ENCODE peak calls at places on chromosome 15, in nine cellular contexts. One of them, this sample, is unnamed.

GRCh38 chr15:88476635-88477038 is 9.1 kb downstream of the MRPS11 start:
- DNase-seq in T-helper 9 cell: no peak
- DNase-seq in left ventricle myocardium inferior: no peak
- DNase-seq in activated naive CD4-positive, alpha-beta T cell: no peak
- DNase-seq in astrocyte: peak; percentile 12
- DNase-seq in naive thymus-derived CD8-positive, alpha-beta T cell: no peak
- DNase-seq in H9: peak; percentile 65
- DNase-seq in GM04504: peak; percentile 10
- DNase-seq in stimulated activated CD8-positive, alpha-beta memory T cell treated with anti-CD3 and anti-CD28 coated beads, Interleukin-7, amount 100 ng/mL, for 1 hour: no peak
- DNase-seq in this sample: no peak

GRCh38 chr15:100623301-100623700 is 20.9 kb downstream of the ASB7 start:
- DNase-seq in T-helper 9 cell: no peak
- DNase-seq in left ventricle myocardium inferior: no peak
- DNase-seq in activated naive CD4-positive, alpha-beta T cell: no peak
- DNase-seq in astrocyte: peak; percentile 46
- DNase-seq in naive thymus-derived CD8-positive, alpha-beta T cell: no peak
- DNase-seq in H9: no peak
- DNase-seq in GM04504: no peak
- DNase-seq in stimulated activated CD8-positive, alpha-beta memory T cell treated with anti-CD3 and anti-CD28 coated beads, Interleukin-7, amount 100 ng/mL, for 1 hour: no peak
- DNase-seq in this sample: peak; percentile 30

GRCh38 chr15:75666823-75667501 is 19.2 kb downstream of the SNX33 start:
- DNase-seq in T-helper 9 cell: no peak
- DNase-seq in left ventricle myocardium inferior: peak; percentile 64
- DNase-seq in activated naive CD4-positive, alpha-beta T cell: no peak
- DNase-seq in astrocyte: peak; percentile 99
- DNase-seq in naive thymus-derived CD8-positive, alpha-beta T cell: no peak
- DNase-seq in H9: no peak
- DNase-seq in GM04504: peak; percentile 99
- DNase-seq in stimulated activated CD8-positive, alpha-beta memory T cell treated with anti-CD3 and anti-CD28 coated beads, Interleukin-7, amount 100 ng/mL, for 1 hour: no peak
- DNase-seq in this sample: peak; percentile 98

GRCh38 chr15:72340366-72340765 is 20.4 kb upstream of the CELF6 start:
- DNase-seq in T-helper 9 cell: no peak
- DNase-seq in left ventricle myocardium inferior: no peak
- DNase-seq in activated naive CD4-positive, alpha-beta T cell: no peak
- DNase-seq in astrocyte: no peak
- DNase-seq in naive thymus-derived CD8-positive, alpha-beta T cell: no peak
- DNase-seq in H9: no peak
- DNase-seq in GM04504: no peak
- DNase-seq in stimulated activated CD8-positive, alpha-beta memory T cell treated with anti-CD3 and anti-CD28 coated beads, Interleukin-7, amount 100 ng/mL, for 1 hour: no peak
- DNase-seq in this sample: no peak

GRCh38 chr15:66115568-66116206 is 137.9 kb downstream of the MEGF11 start:
- DNase-seq in T-helper 9 cell: peak; percentile 24
- DNase-seq in left ventricle myocardium inferior: no peak
- DNase-seq in activated naive CD4-positive, alpha-beta T cell: no peak
- DNase-seq in astrocyte: no peak
- DNase-seq in naive thymus-derived CD8-positive, alpha-beta T cell: no peak
- DNase-seq in H9: peak; percentile 46
- DNase-seq in GM04504: no peak
- DNase-seq in stimulated activated CD8-positive, alpha-beta memory T cell treated with anti-CD3 and anti-CD28 coated beads, Interleukin-7, amount 100 ng/mL, for 1 hour: no peak
- DNase-seq in this sample: no peak

GRCh38 chr15:101048191-101049011 is 129.2 kb downstream of the LRRK1 start:
- DNase-seq in T-helper 9 cell: no peak
- DNase-seq in left ventricle myocardium inferior: no peak
- DNase-seq in activated naive CD4-positive, alpha-beta T cell: no peak
- DNase-seq in astrocyte: no peak
- DNase-seq in naive thymus-derived CD8-positive, alpha-beta T cell: no peak
- DNase-seq in H9: peak; percentile 47
- DNase-seq in GM04504: no peak
- DNase-seq in stimulated activated CD8-positive, alpha-beta memory T cell treated with anti-CD3 and anti-CD28 coated beads, Interleukin-7, amount 100 ng/mL, for 1 hour: no peak
- DNase-seq in this sample: no peak

GRCh38 chr15:76448755-76449154 is 112.2 kb downstream of the ISL2 start:
- DNase-seq in T-helper 9 cell: no peak
- DNase-seq in left ventricle myocardium inferior: no peak
- DNase-seq in activated naive CD4-positive, alpha-beta T cell: no peak
- DNase-seq in astrocyte: peak; percentile 29
- DNase-seq in naive thymus-derived CD8-positive, alpha-beta T cell: no peak
- DNase-seq in H9: no peak
- DNase-seq in GM04504: no peak
- DNase-seq in stimulated activated CD8-positive, alpha-beta memory T cell treated with anti-CD3 and anti-CD28 coated beads, Interleukin-7, amount 100 ng/mL, for 1 hour: no peak
- DNase-seq in this sample: no peak

GRCh38 chr15:39579487-39580116 is 1.3 kb upstream of the THBS1 start:
- DNase-seq in T-helper 9 cell: no peak
- DNase-seq in left ventricle myocardium inferior: peak; percentile 74
- DNase-seq in activated naive CD4-positive, alpha-beta T cell: no peak
- DNase-seq in astrocyte: peak; percentile 94
- DNase-seq in naive thymus-derived CD8-positive, alpha-beta T cell: no peak
- DNase-seq in H9: peak; percentile 90
- DNase-seq in GM04504: no peak
- DNase-seq in stimulated activated CD8-positive, alpha-beta memory T cell treated with anti-CD3 and anti-CD28 coated beads, Interleukin-7, amount 100 ng/mL, for 1 hour: no peak
- DNase-seq in this sample: peak; percentile 78

GRCh38 chr15:66842710-66843441 is 140.8 kb downstream of the SMAD6 start:
- DNase-seq in T-helper 9 cell: no peak
- DNase-seq in left ventricle myocardium inferior: peak; percentile 80
- DNase-seq in activated naive CD4-positive, alpha-beta T cell: no peak
- DNase-seq in astrocyte: peak; percentile 52
- DNase-seq in naive thymus-derived CD8-positive, alpha-beta T cell: no peak
- DNase-seq in H9: no peak
- DNase-seq in GM04504: peak; percentile 54
- DNase-seq in stimulated activated CD8-positive, alpha-beta memory T cell treated with anti-CD3 and anti-CD28 coated beads, Interleukin-7, amount 100 ng/mL, for 1 hour: no peak
- DNase-seq in this sample: no peak

GRCh38 chr15:66050264-66050663 is 181.0 kb downstream of the RAB11A start:
- DNase-seq in T-helper 9 cell: no peak
- DNase-seq in left ventricle myocardium inferior: no peak
- DNase-seq in activated naive CD4-positive, alpha-beta T cell: no peak
- DNase-seq in astrocyte: no peak
- DNase-seq in naive thymus-derived CD8-positive, alpha-beta T cell: no peak
- DNase-seq in H9: no peak
- DNase-seq in GM04504: no peak
- DNase-seq in stimulated activated CD8-positive, alpha-beta memory T cell treated with anti-CD3 and anti-CD28 coated beads, Interleukin-7, amount 100 ng/mL, for 1 hour: no peak
- DNase-seq in this sample: no peak

GRCh38 chr15:79157631-79158592 is 67.3 kb upstream of the RASGRF1 start:
- DNase-seq in T-helper 9 cell: no peak
- DNase-seq in left ventricle myocardium inferior: no peak
- DNase-seq in activated naive CD4-positive, alpha-beta T cell: no peak
- DNase-seq in astrocyte: no peak
- DNase-seq in naive thymus-derived CD8-positive, alpha-beta T cell: no peak
- DNase-seq in H9: no peak
- DNase-seq in GM04504: no peak
- DNase-seq in stimulated activated CD8-positive, alpha-beta memory T cell treated with anti-CD3 and anti-CD28 coated beads, Interleukin-7, amount 100 ng/mL, for 1 hour: no peak
- DNase-seq in this sample: no peak

GRCh38 chr15:48427960-48428547 is 96.8 kb downstream of the DUT start:
- DNase-seq in T-helper 9 cell: no peak
- DNase-seq in left ventricle myocardium inferior: no peak
- DNase-seq in activated naive CD4-positive, alpha-beta T cell: no peak
- DNase-seq in astrocyte: peak; percentile 94
- DNase-seq in naive thymus-derived CD8-positive, alpha-beta T cell: no peak
- DNase-seq in H9: no peak
- DNase-seq in GM04504: peak; percentile 93
- DNase-seq in stimulated activated CD8-positive, alpha-beta memory T cell treated with anti-CD3 and anti-CD28 coated beads, Interleukin-7, amount 100 ng/mL, for 1 hour: no peak
- DNase-seq in this sample: peak; percentile 88

GRCh38 chr15:52289629-52290081 is 5.9 kb downstream of the MYO5C start:
- DNase-seq in T-helper 9 cell: no peak
- DNase-seq in left ventricle myocardium inferior: no peak
- DNase-seq in activated naive CD4-positive, alpha-beta T cell: no peak
- DNase-seq in astrocyte: no peak
- DNase-seq in naive thymus-derived CD8-positive, alpha-beta T cell: no peak
- DNase-seq in H9: no peak
- DNase-seq in GM04504: no peak
- DNase-seq in stimulated activated CD8-positive, alpha-beta memory T cell treated with anti-CD3 and anti-CD28 coated beads, Interleukin-7, amount 100 ng/mL, for 1 hour: no peak
- DNase-seq in this sample: no peak

GRCh38 chr15:31302778-31303433 is 23.7 kb upstream of the KLF13 start:
- DNase-seq in T-helper 9 cell: no peak
- DNase-seq in left ventricle myocardium inferior: no peak
- DNase-seq in activated naive CD4-positive, alpha-beta T cell: no peak
- DNase-seq in astrocyte: no peak
- DNase-seq in naive thymus-derived CD8-positive, alpha-beta T cell: no peak
- DNase-seq in H9: no peak
- DNase-seq in GM04504: no peak
- DNase-seq in stimulated activated CD8-positive, alpha-beta memory T cell treated with anti-CD3 and anti-CD28 coated beads, Interleukin-7, amount 100 ng/mL, for 1 hour: no peak
- DNase-seq in this sample: no peak

GRCh38 chr15:55819397-55820034 is 76.6 kb upstream of the PRTG start:
- DNase-seq in T-helper 9 cell: no peak
- DNase-seq in left ventricle myocardium inferior: no peak
- DNase-seq in activated naive CD4-positive, alpha-beta T cell: no peak
- DNase-seq in astrocyte: no peak
- DNase-seq in naive thymus-derived CD8-positive, alpha-beta T cell: no peak
- DNase-seq in H9: no peak
- DNase-seq in GM04504: no peak
- DNase-seq in stimulated activated CD8-positive, alpha-beta memory T cell treated with anti-CD3 and anti-CD28 coated beads, Interleukin-7, amount 100 ng/mL, for 1 hour: no peak
- DNase-seq in this sample: no peak

GRCh38 chr15:57183614-57184344 is 192.5 kb upstream of the CGNL1 start:
- DNase-seq in T-helper 9 cell: no peak
- DNase-seq in left ventricle myocardium inferior: no peak
- DNase-seq in activated naive CD4-positive, alpha-beta T cell: no peak
- DNase-seq in astrocyte: no peak
- DNase-seq in naive thymus-derived CD8-positive, alpha-beta T cell: no peak
- DNase-seq in H9: no peak
- DNase-seq in GM04504: no peak
- DNase-seq in stimulated activated CD8-positive, alpha-beta memory T cell treated with anti-CD3 and anti-CD28 coated beads, Interleukin-7, amount 100 ng/mL, for 1 hour: no peak
- DNase-seq in this sample: no peak

GRCh38 chr15:67833504-67834248 is 6.2 kb downstream of the RNU6-1 start:
- DNase-seq in T-helper 9 cell: no peak
- DNase-seq in left ventricle myocardium inferior: no peak
- DNase-seq in activated naive CD4-positive, alpha-beta T cell: no peak
- DNase-seq in astrocyte: no peak
- DNase-seq in naive thymus-derived CD8-positive, alpha-beta T cell: no peak
- DNase-seq in H9: peak; percentile 81
- DNase-seq in GM04504: no peak
- DNase-seq in stimulated activated CD8-positive, alpha-beta memory T cell treated with anti-CD3 and anti-CD28 coated beads, Interleukin-7, amount 100 ng/mL, for 1 hour: no peak
- DNase-seq in this sample: no peak

GRCh38 chr15:63473007-63473748 is 31.2 kb upstream of the USP3 start:
- DNase-seq in T-helper 9 cell: no peak
- DNase-seq in left ventricle myocardium inferior: no peak
- DNase-seq in activated naive CD4-positive, alpha-beta T cell: no peak
- DNase-seq in astrocyte: no peak
- DNase-seq in naive thymus-derived CD8-positive, alpha-beta T cell: no peak
- DNase-seq in H9: no peak
- DNase-seq in GM04504: no peak
- DNase-seq in stimulated activated CD8-positive, alpha-beta memory T cell treated with anti-CD3 and anti-CD28 coated beads, Interleukin-7, amount 100 ng/mL, for 1 hour: no peak
- DNase-seq in this sample: no peak